ENCODE peak calls at places on chromosomes 6 and 20, in four cellular contexts. U is fibroblast of pulmonary artery, C is ascending aorta, J is tibial nerve. M is an unnamed sample.

GRCh38 chr6:36120539-36120938 is 9.8 kb upstream of the MAPK13 start:
- DNase-seq in C (peak), U (no peak), J (no peak), M (no peak)

GRCh38 chr6:106048331-106048730 is 37.8 kb upstream of the PRDM1 start:
- DNase-seq in J (no peak), U (no peak), C (no peak), M (no peak)

GRCh38 chr20:51044796-51045195 is 21.9 kb upstream of the KCNG1 start:
- DNase-seq in J (no peak), C (no peak), U (no peak), M (no peak)

GRCh38 chr6:146803601-146804000 is 204.8 kb downstream of the ADGB start:
- DNase-seq in J (no peak), C (no peak), U (no peak), M (no peak)

GRCh38 chr6:109869398-109870165 is 108.5 kb upstream of the GPR6 start:
- DNase-seq in J (no peak), C (no peak), U (peak), M (no peak)

GRCh38 chr6:44446626-44447297 is 59.3 kb downstream of the CDC5L start:
- DNase-seq in J (no peak), U (peak), C (no peak), M (peak)

GRCh38 chr20:58627212-58628072 is 23.6 kb upstream of the STX16 start:
- DNase-seq in J (no peak), C (no peak), U (no peak), M (no peak)

GRCh38 chr6:56767892-56768531 is 125.3 kb upstream of the DST start:
- DNase-seq in U (peak), C (no peak), J (no peak), M (peak)

GRCh38 chr6:43246301-43247114 is 3.2 kb downstream of the TTBK1 start:
- DNase-seq in C (peak), J (peak), U (no peak), M (no peak)

GRCh38 chr20:41334036-41334435 is 6.6 kb upstream of the LPIN3 start:
- DNase-seq in U (no peak), J (no peak), C (no peak), M (no peak)

GRCh38 chr20:766906-767305 is 1.4 kb downstream of the SLC52A3 start:
- DNase-seq in J (no peak), C (no peak), U (no peak), M (no peak)

GRCh38 chr20:14992961-14993360 is 655.5 kb upstream of the FLRT3 start:
- DNase-seq in J (no peak), C (no peak), U (peak), M (peak)

GRCh38 chr20:8361008-8361652 is 229.1 kb downstream of the PLCB1 start:
- DNase-seq in J (peak), C (no peak), U (peak), M (peak)

GRCh38 chr6:134058622-134059366 is 6.4 kb upstream of the SLC2A12 start:
- DNase-seq in U (no peak), J (no peak), C (no peak), M (no peak)

GRCh38 chr20:61260905-61261304 is 8.8 kb downstream of the CDH4 start:
- DNase-seq in J (no peak), U (no peak), C (no peak), M (no peak)

GRCh38 chr20:16701296-16701695 is 28.5 kb upstream of the SNRPB2 start:
- DNase-seq in J (no peak), C (no peak), U (peak), M (no peak)

GRCh38 chr6:18343741-18344140 is 43.4 kb upstream of the RNF144B start:
- DNase-seq in U (peak), J (no peak), C (no peak), M (peak)

GRCh38 chr6:6688283-6688682 is 99.8 kb downstream of the LY86 start:
- DNase-seq in C (no peak), U (peak), J (no peak), M (no peak)

GRCh38 chr20:41664584-41664983 is 46.4 kb upstream of the CHD6 start:
- DNase-seq in U (peak), J (no peak), C (no peak), M (no peak)

GRCh38 chr20:8147476-8147875 is 15.4 kb downstream of the PLCB1 start:
- DNase-seq in J (no peak), U (no peak), C (no peak), M (no peak)